ENCODE peak calls at places on chromosomes 6 and 20, in ten cellular contexts. One of them, this sample, is unnamed.
A peak's percentile ranks its signal among the peaks of the same experiment; 100 is the strongest.

GRCh38 chr6:148868314-148868713 is 121.5 kb downstream of the UST start:
- DNase-seq in GM03348: peak; percentile 51
- DNase-seq in GM12892: no peak
- DNase-seq in T-helper 2 cell: no peak
- DNase-seq in stimulated activated CD8-positive, alpha-beta memory T cell treated with anti-CD3 and anti-CD28 coated beads, Interleukin-2, amount 100 ng/mL, for 48 hours: no peak
- DNase-seq in glutamatergic neuron: no peak
- DNase-seq in NCI-H1105 treated with DMSO at 0.1 percent for 48 hours: no peak
- DNase-seq in GM13977: no peak
- DNase-seq in ovary: no peak
- DNase-seq in HTR-8/SVneo: peak; percentile 13
- DNase-seq in this sample: peak; percentile 73

GRCh38 chr20:64116541-64117423 is 9.4 kb upstream of the NPBWR2 start:
- DNase-seq in GM03348: no peak
- DNase-seq in GM12892: no peak
- DNase-seq in T-helper 2 cell: no peak
- DNase-seq in stimulated activated CD8-positive, alpha-beta memory T cell treated with anti-CD3 and anti-CD28 coated beads, Interleukin-2, amount 100 ng/mL, for 48 hours: no peak
- DNase-seq in glutamatergic neuron: peak; percentile 16
- DNase-seq in NCI-H1105 treated with DMSO at 0.1 percent for 48 hours: no peak
- DNase-seq in GM13977: no peak
- DNase-seq in ovary: peak; percentile 4
- DNase-seq in HTR-8/SVneo: no peak
- DNase-seq in this sample: no peak

GRCh38 chr6:112116215-112116614 is 28.8 kb downstream of the FAM229B start:
- DNase-seq in GM03348: no peak
- DNase-seq in GM12892: no peak
- DNase-seq in T-helper 2 cell: no peak
- DNase-seq in stimulated activated CD8-positive, alpha-beta memory T cell treated with anti-CD3 and anti-CD28 coated beads, Interleukin-2, amount 100 ng/mL, for 48 hours: no peak
- DNase-seq in glutamatergic neuron: no peak
- DNase-seq in NCI-H1105 treated with DMSO at 0.1 percent for 48 hours: no peak
- DNase-seq in GM13977: no peak
- DNase-seq in ovary: no peak
- DNase-seq in HTR-8/SVneo: no peak
- DNase-seq in this sample: no peak

GRCh38 chr20:34012330-34012729 is 18.6 kb downstream of the RALY start:
- DNase-seq in GM03348: no peak
- DNase-seq in GM12892: no peak
- DNase-seq in T-helper 2 cell: no peak
- DNase-seq in stimulated activated CD8-positive, alpha-beta memory T cell treated with anti-CD3 and anti-CD28 coated beads, Interleukin-2, amount 100 ng/mL, for 48 hours: no peak
- DNase-seq in glutamatergic neuron: no peak
- DNase-seq in NCI-H1105 treated with DMSO at 0.1 percent for 48 hours: no peak
- DNase-seq in GM13977: no peak
- DNase-seq in ovary: no peak
- DNase-seq in HTR-8/SVneo: no peak
- DNase-seq in this sample: no peak

GRCh38 chr20:2093200-2093781 is 8.3 kb upstream of the STK35 start:
- DNase-seq in GM03348: no peak
- DNase-seq in GM12892: no peak
- DNase-seq in T-helper 2 cell: no peak
- DNase-seq in stimulated activated CD8-positive, alpha-beta memory T cell treated with anti-CD3 and anti-CD28 coated beads, Interleukin-2, amount 100 ng/mL, for 48 hours: no peak
- DNase-seq in glutamatergic neuron: no peak
- DNase-seq in NCI-H1105 treated with DMSO at 0.1 percent for 48 hours: peak; percentile 41
- DNase-seq in GM13977: peak; percentile 42
- DNase-seq in ovary: no peak
- DNase-seq in HTR-8/SVneo: no peak
- DNase-seq in this sample: no peak

GRCh38 chr6:74073429-74073828 is 377.4 kb downstream of the CD109 start:
- DNase-seq in GM03348: peak; percentile 38
- DNase-seq in GM12892: no peak
- DNase-seq in T-helper 2 cell: no peak
- DNase-seq in stimulated activated CD8-positive, alpha-beta memory T cell treated with anti-CD3 and anti-CD28 coated beads, Interleukin-2, amount 100 ng/mL, for 48 hours: no peak
- DNase-seq in glutamatergic neuron: no peak
- DNase-seq in NCI-H1105 treated with DMSO at 0.1 percent for 48 hours: no peak
- DNase-seq in GM13977: no peak
- DNase-seq in ovary: no peak
- DNase-seq in HTR-8/SVneo: peak; percentile 22
- DNase-seq in this sample: peak; percentile 47

GRCh38 chr6:21111399-21111725 is 482.2 kb upstream of the SOX4 start:
- DNase-seq in GM03348: no peak
- DNase-seq in GM12892: no peak
- DNase-seq in T-helper 2 cell: no peak
- DNase-seq in stimulated activated CD8-positive, alpha-beta memory T cell treated with anti-CD3 and anti-CD28 coated beads, Interleukin-2, amount 100 ng/mL, for 48 hours: no peak
- DNase-seq in glutamatergic neuron: no peak
- DNase-seq in NCI-H1105 treated with DMSO at 0.1 percent for 48 hours: no peak
- DNase-seq in GM13977: no peak
- DNase-seq in ovary: no peak
- DNase-seq in HTR-8/SVneo: no peak
- DNase-seq in this sample: no peak

GRCh38 chr20:51749674-51750036 is 18.5 kb downstream of the ATP9A start:
- DNase-seq in GM03348: peak; percentile 35
- DNase-seq in GM12892: no peak
- DNase-seq in T-helper 2 cell: no peak
- DNase-seq in stimulated activated CD8-positive, alpha-beta memory T cell treated with anti-CD3 and anti-CD28 coated beads, Interleukin-2, amount 100 ng/mL, for 48 hours: no peak
- DNase-seq in glutamatergic neuron: no peak
- DNase-seq in NCI-H1105 treated with DMSO at 0.1 percent for 48 hours: no peak
- DNase-seq in GM13977: no peak
- DNase-seq in ovary: no peak
- DNase-seq in HTR-8/SVneo: no peak
- DNase-seq in this sample: peak; percentile 54

GRCh38 chr6:139027620-139028182 is 844 bp upstream of the ABRACL start:
- DNase-seq in GM03348: peak; percentile 26
- DNase-seq in GM12892: no peak
- DNase-seq in T-helper 2 cell: peak; percentile 24
- DNase-seq in stimulated activated CD8-positive, alpha-beta memory T cell treated with anti-CD3 and anti-CD28 coated beads, Interleukin-2, amount 100 ng/mL, for 48 hours: peak; percentile 14
- DNase-seq in glutamatergic neuron: peak; percentile 21
- DNase-seq in NCI-H1105 treated with DMSO at 0.1 percent for 48 hours: peak; percentile 88
- DNase-seq in GM13977: peak; percentile 71
- DNase-seq in ovary: no peak
- DNase-seq in HTR-8/SVneo: peak; percentile 69
- DNase-seq in this sample: no peak

GRCh38 chr20:34458631-34459030 is 57.6 kb upstream of the DYNLRB1 start:
- DNase-seq in GM03348: no peak
- DNase-seq in GM12892: no peak
- DNase-seq in T-helper 2 cell: no peak
- DNase-seq in stimulated activated CD8-positive, alpha-beta memory T cell treated with anti-CD3 and anti-CD28 coated beads, Interleukin-2, amount 100 ng/mL, for 48 hours: no peak
- DNase-seq in glutamatergic neuron: no peak
- DNase-seq in NCI-H1105 treated with DMSO at 0.1 percent for 48 hours: no peak
- DNase-seq in GM13977: no peak
- DNase-seq in ovary: no peak
- DNase-seq in HTR-8/SVneo: no peak
- DNase-seq in this sample: no peak

GRCh38 chr20:61673152-61673551 is 392.5 kb downstream of the TAF4 start:
- DNase-seq in GM03348: no peak
- DNase-seq in GM12892: no peak
- DNase-seq in T-helper 2 cell: no peak
- DNase-seq in stimulated activated CD8-positive, alpha-beta memory T cell treated with anti-CD3 and anti-CD28 coated beads, Interleukin-2, amount 100 ng/mL, for 48 hours: no peak
- DNase-seq in glutamatergic neuron: no peak
- DNase-seq in NCI-H1105 treated with DMSO at 0.1 percent for 48 hours: peak; percentile 77
- DNase-seq in GM13977: no peak
- DNase-seq in ovary: no peak
- DNase-seq in HTR-8/SVneo: no peak
- DNase-seq in this sample: no peak

GRCh38 chr6:74979065-74979766 is 226.6 kb downstream of the COL12A1 start:
- DNase-seq in GM03348: no peak
- DNase-seq in GM12892: no peak
- DNase-seq in T-helper 2 cell: no peak
- DNase-seq in stimulated activated CD8-positive, alpha-beta memory T cell treated with anti-CD3 and anti-CD28 coated beads, Interleukin-2, amount 100 ng/mL, for 48 hours: no peak
- DNase-seq in glutamatergic neuron: no peak
- DNase-seq in NCI-H1105 treated with DMSO at 0.1 percent for 48 hours: no peak
- DNase-seq in GM13977: no peak
- DNase-seq in ovary: no peak
- DNase-seq in HTR-8/SVneo: no peak
- DNase-seq in this sample: no peak